ENCODE peak calls at places on chromosome 20, in ten cellular contexts. One of them, this sample, is unnamed.
A peak's percentile ranks its signal among the peaks of the same experiment; 100 is the strongest.

GRCh38 chr20:11852189-11852588 is 65.5 kb upstream of the BTBD3 start:
- DNase-seq in right cardiac atrium: no peak
- DNase-seq in breast epithelium: no peak
- DNase-seq in body of pancreas: no peak
- DNase-seq in adipocyte: no peak
- DNase-seq in mammary epithelial cell: peak; percentile 4
- DNase-seq in A549: no peak
- DNase-seq in SK-N-SH: no peak
- DNase-seq in effector memory CD4-positive, alpha-beta T cell: no peak
- DNase-seq in cardiac muscle cell: no peak
- DNase-seq in this sample: no peak

GRCh38 chr20:10910535-10911239 is 236.9 kb upstream of the JAG1 start:
- DNase-seq in cardiac muscle cell: no peak
- DNase-seq in A549: no peak
- DNase-seq in effector memory CD4-positive, alpha-beta T cell: no peak
- DNase-seq in mammary epithelial cell: no peak
- DNase-seq in adipocyte: no peak
- DNase-seq in breast epithelium: no peak
- DNase-seq in right cardiac atrium: no peak
- DNase-seq in body of pancreas: peak; percentile 43
- DNase-seq in SK-N-SH: no peak
- DNase-seq in this sample: no peak

GRCh38 chr20:4973330-4974097 is 27.8 kb downstream of the SLC23A2 start:
- DNase-seq in breast epithelium: no peak
- DNase-seq in effector memory CD4-positive, alpha-beta T cell: no peak
- DNase-seq in body of pancreas: peak; percentile 31
- DNase-seq in cardiac muscle cell: no peak
- DNase-seq in A549: peak; percentile 51
- DNase-seq in mammary epithelial cell: no peak
- DNase-seq in right cardiac atrium: peak; percentile 59
- DNase-seq in SK-N-SH: no peak
- DNase-seq in adipocyte: peak; percentile 82
- DNase-seq in this sample: no peak

GRCh38 chr20:18637296-18637695 is 49.4 kb downstream of the DTD1 start:
- DNase-seq in body of pancreas: no peak
- DNase-seq in right cardiac atrium: no peak
- DNase-seq in adipocyte: no peak
- DNase-seq in SK-N-SH: no peak
- DNase-seq in breast epithelium: no peak
- DNase-seq in cardiac muscle cell: no peak
- DNase-seq in effector memory CD4-positive, alpha-beta T cell: no peak
- DNase-seq in A549: no peak
- DNase-seq in mammary epithelial cell: no peak
- DNase-seq in this sample: no peak

GRCh38 chr20:35954907-35955251 is 577 bp upstream of the SCAND1 start:
- DNase-seq in A549: peak; percentile 66
- DNase-seq in SK-N-SH: no peak
- DNase-seq in right cardiac atrium: no peak
- DNase-seq in breast epithelium: no peak
- DNase-seq in mammary epithelial cell: no peak
- DNase-seq in effector memory CD4-positive, alpha-beta T cell: no peak
- DNase-seq in body of pancreas: no peak
- DNase-seq in cardiac muscle cell: no peak
- DNase-seq in adipocyte: peak; percentile 66
- DNase-seq in this sample: no peak

GRCh38 chr20:50295762-50296449 is 105.3 kb downstream of the CEBPB start:
- DNase-seq in effector memory CD4-positive, alpha-beta T cell: no peak
- DNase-seq in breast epithelium: no peak
- DNase-seq in adipocyte: no peak
- DNase-seq in body of pancreas: no peak
- DNase-seq in SK-N-SH: peak; percentile 87
- DNase-seq in mammary epithelial cell: no peak
- DNase-seq in right cardiac atrium: peak; percentile 72
- DNase-seq in cardiac muscle cell: no peak
- DNase-seq in A549: no peak
- DNase-seq in this sample: peak; percentile 76

GRCh38 chr20:3275966-3276365 is 37.0 kb upstream of the SLC4A11 start:
- DNase-seq in breast epithelium: no peak
- DNase-seq in cardiac muscle cell: no peak
- DNase-seq in effector memory CD4-positive, alpha-beta T cell: no peak
- DNase-seq in SK-N-SH: no peak
- DNase-seq in body of pancreas: no peak
- DNase-seq in mammary epithelial cell: no peak
- DNase-seq in adipocyte: peak; percentile 16
- DNase-seq in right cardiac atrium: no peak
- DNase-seq in A549: no peak
- DNase-seq in this sample: no peak

GRCh38 chr20:21767739-21768223 is 62.3 kb downstream of the PAX1 start:
- DNase-seq in breast epithelium: peak; percentile 55
- DNase-seq in SK-N-SH: peak; percentile 21
- DNase-seq in A549: peak; percentile 10
- DNase-seq in adipocyte: no peak
- DNase-seq in right cardiac atrium: no peak
- DNase-seq in body of pancreas: peak; percentile 15
- DNase-seq in cardiac muscle cell: peak; percentile 61
- DNase-seq in mammary epithelial cell: no peak
- DNase-seq in effector memory CD4-positive, alpha-beta T cell: no peak
- DNase-seq in this sample: no peak

GRCh38 chr20:21450572-21450971 is 53.2 kb upstream of the NKX2-4 start:
- DNase-seq in mammary epithelial cell: no peak
- DNase-seq in A549: no peak
- DNase-seq in SK-N-SH: no peak
- DNase-seq in breast epithelium: no peak
- DNase-seq in body of pancreas: no peak
- DNase-seq in adipocyte: no peak
- DNase-seq in cardiac muscle cell: no peak
- DNase-seq in right cardiac atrium: no peak
- DNase-seq in effector memory CD4-positive, alpha-beta T cell: no peak
- DNase-seq in this sample: no peak

GRCh38 chr20:12882832-12883506 is 125.8 kb upstream of the SPTLC3 start:
- DNase-seq in right cardiac atrium: no peak
- DNase-seq in A549: no peak
- DNase-seq in effector memory CD4-positive, alpha-beta T cell: no peak
- DNase-seq in SK-N-SH: no peak
- DNase-seq in body of pancreas: no peak
- DNase-seq in cardiac muscle cell: no peak
- DNase-seq in mammary epithelial cell: peak; percentile 51
- DNase-seq in adipocyte: peak; percentile 5
- DNase-seq in breast epithelium: no peak
- DNase-seq in this sample: no peak

GRCh38 chr20:25726357-25726756 is 29.7 kb upstream of the ZNF337 start:
- DNase-seq in right cardiac atrium: no peak
- DNase-seq in body of pancreas: no peak
- DNase-seq in cardiac muscle cell: no peak
- DNase-seq in SK-N-SH: no peak
- DNase-seq in mammary epithelial cell: no peak
- DNase-seq in breast epithelium: no peak
- DNase-seq in effector memory CD4-positive, alpha-beta T cell: no peak
- DNase-seq in A549: no peak
- DNase-seq in adipocyte: no peak
- DNase-seq in this sample: no peak

GRCh38 chr20:43532416-43533055 is 25.0 kb downstream of the L3MBTL1 start:
- DNase-seq in A549: no peak
- DNase-seq in breast epithelium: no peak
- DNase-seq in SK-N-SH: no peak
- DNase-seq in adipocyte: no peak
- DNase-seq in right cardiac atrium: no peak
- DNase-seq in mammary epithelial cell: no peak
- DNase-seq in effector memory CD4-positive, alpha-beta T cell: no peak
- DNase-seq in body of pancreas: no peak
- DNase-seq in cardiac muscle cell: no peak
- DNase-seq in this sample: no peak

GRCh38 chr20:3874194-3874824 is 14.9 kb upstream of the PANK2 start:
- DNase-seq in breast epithelium: no peak
- DNase-seq in right cardiac atrium: no peak
- DNase-seq in A549: no peak
- DNase-seq in SK-N-SH: no peak
- DNase-seq in body of pancreas: no peak
- DNase-seq in adipocyte: no peak
- DNase-seq in cardiac muscle cell: no peak
- DNase-seq in effector memory CD4-positive, alpha-beta T cell: no peak
- DNase-seq in mammary epithelial cell: no peak
- DNase-seq in this sample: no peak

DNA sequence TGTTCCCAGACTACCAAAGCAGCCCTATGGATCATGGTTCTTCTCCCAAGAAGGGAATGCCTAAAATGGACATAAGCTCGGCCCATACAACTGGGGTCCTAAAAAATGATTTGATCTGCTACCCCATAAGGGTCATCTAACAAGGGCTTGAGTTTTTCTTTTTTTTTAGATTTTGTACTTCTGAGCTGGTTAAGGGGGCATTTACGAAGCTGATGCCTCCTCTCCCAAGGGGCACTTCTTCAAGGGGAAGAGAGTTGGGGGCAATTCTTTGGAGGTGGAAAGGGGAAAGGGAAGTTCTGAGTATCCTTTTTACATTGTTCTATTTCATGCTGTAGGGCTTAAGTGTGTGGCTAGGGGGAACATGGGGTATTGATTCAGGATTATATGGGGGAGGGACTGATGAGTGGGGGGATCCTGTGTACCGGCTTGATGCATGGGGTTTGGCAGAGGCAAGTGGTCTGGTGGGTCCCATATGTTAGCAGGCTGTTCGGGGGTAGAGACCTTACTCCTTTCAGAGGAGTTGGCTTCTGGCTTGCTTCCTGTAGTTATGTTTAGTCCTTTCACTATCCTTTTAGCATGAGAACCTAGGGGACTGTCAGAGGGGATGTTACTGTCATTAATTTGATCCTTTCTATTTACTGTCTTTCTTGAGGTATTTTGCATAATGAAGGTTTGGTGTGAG is 8.1 kb upstream of the ZNFX1 start:
- DNase-seq in A549: no peak
- DNase-seq in breast epithelium: no peak
- DNase-seq in mammary epithelial cell: no peak
- DNase-seq in adipocyte: no peak
- DNase-seq in body of pancreas: no peak
- DNase-seq in cardiac muscle cell: no peak
- DNase-seq in right cardiac atrium: no peak
- DNase-seq in SK-N-SH: no peak
- DNase-seq in effector memory CD4-positive, alpha-beta T cell: no peak
- DNase-seq in this sample: no peak
- H3K9me3 ChIP-seq in A549: peaks cover 9% of the 10 kb centered on the region
- H3K9me3 ChIP-seq in breast epithelium: peaks cover 45% of the 10 kb centered on the region
- H3K9me3 ChIP-seq in mammary epithelial cell: no peaks in the 10 kb centered on the region
- H3K9me3 ChIP-seq in adipocyte: peaks cover 21% of the 10 kb centered on the region
- H3K9me3 ChIP-seq in body of pancreas: peaks cover 29% of the 10 kb centered on the region
- H3K9me3 ChIP-seq in cardiac muscle cell: no peaks in the 10 kb centered on the region
- H3K9me3 ChIP-seq in right cardiac atrium: peaks cover 14% of the 10 kb centered on the region
- H3K9me3 ChIP-seq in SK-N-SH: no peaks in the 10 kb centered on the region
- H3K9me3 ChIP-seq in effector memory CD4-positive, alpha-beta T cell: peaks cover 53% of the 10 kb centered on the region
- H3K9me3 ChIP-seq in this sample: peaks cover 40% of the 10 kb centered on the region

DNA sequence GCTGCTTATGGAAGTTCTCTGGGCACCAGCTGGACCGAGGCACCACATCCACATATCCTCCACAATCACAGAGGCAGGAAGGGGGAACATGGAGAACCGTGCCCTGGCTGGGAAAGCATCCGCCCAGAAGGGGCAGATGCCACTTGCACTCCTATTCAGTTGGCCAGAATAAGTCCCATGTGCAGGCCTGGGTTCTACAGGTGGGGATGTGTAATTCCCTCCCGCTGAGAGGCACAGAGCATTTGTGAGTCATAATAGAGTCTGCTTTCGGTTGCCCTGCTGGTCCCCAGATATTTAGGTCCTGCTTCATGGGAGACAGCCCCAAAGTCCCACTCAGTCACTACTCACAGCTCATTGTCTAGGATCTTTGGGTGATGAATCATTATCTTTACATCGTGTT is 104.0 kb downstream of the PHACTR3 start:
- DNase-seq in breast epithelium: no peak
- DNase-seq in right cardiac atrium: no peak
- DNase-seq in A549: no peak
- DNase-seq in adipocyte: no peak
- DNase-seq in body of pancreas: no peak
- DNase-seq in effector memory CD4-positive, alpha-beta T cell: no peak
- DNase-seq in SK-N-SH: no peak
- DNase-seq in cardiac muscle cell: no peak
- DNase-seq in mammary epithelial cell: no peak
- DNase-seq in this sample: no peak
- H3K9me3 ChIP-seq in breast epithelium: peaks cover 4% of the 10 kb centered on the region
- H3K9me3 ChIP-seq in right cardiac atrium: no peaks in the 10 kb centered on the region
- H3K9me3 ChIP-seq in A549: peaks cover 3% of the 10 kb centered on the region
- H3K9me3 ChIP-seq in adipocyte: peaks cover 10% of the 10 kb centered on the region
- H3K9me3 ChIP-seq in body of pancreas: no peaks in the 10 kb centered on the region
- H3K9me3 ChIP-seq in effector memory CD4-positive, alpha-beta T cell: peaks cover 3% of the 10 kb centered on the region
- H3K9me3 ChIP-seq in SK-N-SH: no peaks in the 10 kb centered on the region
- H3K9me3 ChIP-seq in cardiac muscle cell: no peaks in the 10 kb centered on the region
- H3K9me3 ChIP-seq in mammary epithelial cell: no peaks in the 10 kb centered on the region
- H3K9me3 ChIP-seq in this sample: peaks cover 7% of the 10 kb centered on the region

DNA sequence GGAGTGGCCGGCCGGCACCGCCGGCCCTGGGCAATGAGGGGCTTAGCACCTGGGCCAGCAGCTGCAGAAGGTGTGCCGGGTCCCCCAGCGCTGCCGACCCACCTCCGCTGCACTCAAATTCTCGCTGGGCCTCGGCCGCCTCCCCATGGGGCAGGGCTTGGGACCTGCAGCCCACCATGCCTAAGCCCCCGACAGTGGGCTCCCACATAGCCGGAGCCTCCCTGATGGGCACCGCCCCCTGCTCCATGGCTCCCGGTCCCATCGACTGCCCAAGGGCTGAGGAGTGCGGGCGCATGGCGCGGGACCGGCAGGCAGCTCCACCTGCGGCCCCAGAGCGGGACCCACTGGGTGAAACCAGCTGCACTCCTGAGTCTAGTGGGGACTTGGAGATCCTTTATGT is 13.8 kb downstream of the SPINT4 start:
- DNase-seq in A549: no peak
- DNase-seq in breast epithelium: no peak
- DNase-seq in body of pancreas: no peak
- DNase-seq in effector memory CD4-positive, alpha-beta T cell: no peak
- DNase-seq in right cardiac atrium: no peak
- DNase-seq in SK-N-SH: no peak
- DNase-seq in cardiac muscle cell: no peak
- DNase-seq in adipocyte: no peak
- DNase-seq in mammary epithelial cell: no peak
- DNase-seq in this sample: no peak
- H3K9me3 ChIP-seq in A549: peaks cover 6% of the 10 kb centered on the region
- H3K9me3 ChIP-seq in breast epithelium: peaks cover 6% of the 10 kb centered on the region
- H3K9me3 ChIP-seq in body of pancreas: peaks cover 9% of the 10 kb centered on the region
- H3K9me3 ChIP-seq in effector memory CD4-positive, alpha-beta T cell: no peaks in the 10 kb centered on the region
- H3K9me3 ChIP-seq in right cardiac atrium: peaks cover 2% of the 10 kb centered on the region
- H3K9me3 ChIP-seq in SK-N-SH: no peaks in the 10 kb centered on the region
- H3K9me3 ChIP-seq in cardiac muscle cell: no peaks in the 10 kb centered on the region
- H3K9me3 ChIP-seq in adipocyte: peaks cover 14% of the 10 kb centered on the region
- H3K9me3 ChIP-seq in mammary epithelial cell: peaks cover 5% of the 10 kb centered on the region
- H3K9me3 ChIP-seq in this sample: peaks cover 25% of the 10 kb centered on the region

DNA sequence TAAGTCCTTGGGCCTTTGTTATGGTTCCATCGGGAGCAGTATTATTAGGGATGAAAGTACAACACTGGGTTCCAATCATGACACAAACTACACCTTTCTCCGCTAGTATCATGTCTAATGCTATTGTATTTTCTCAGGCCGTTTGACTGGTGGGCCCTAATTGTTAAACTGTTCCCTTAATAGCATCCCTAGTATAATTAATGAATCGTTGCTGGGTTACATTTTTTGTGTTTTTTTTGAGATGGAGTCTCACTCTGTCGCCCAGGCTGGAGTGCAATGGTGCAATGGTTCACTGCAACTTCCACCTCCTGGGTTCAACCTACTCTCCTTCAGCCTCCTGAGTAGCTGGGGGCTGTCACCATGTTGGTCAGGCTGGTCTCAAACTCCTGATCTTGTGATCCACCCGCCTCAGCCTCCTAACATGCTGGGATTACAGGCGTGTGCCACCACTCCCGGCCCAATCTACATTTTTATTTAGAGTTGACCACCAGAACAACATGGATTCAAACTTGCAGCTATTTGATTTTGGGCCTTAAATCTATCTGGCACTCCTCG is 4.1 kb upstream of the ZNFX1 start:
- DNase-seq in body of pancreas: no peak
- DNase-seq in A549: no peak
- DNase-seq in mammary epithelial cell: no peak
- DNase-seq in SK-N-SH: no peak
- DNase-seq in breast epithelium: no peak
- DNase-seq in adipocyte: no peak
- DNase-seq in effector memory CD4-positive, alpha-beta T cell: no peak
- DNase-seq in cardiac muscle cell: no peak
- DNase-seq in right cardiac atrium: no peak
- DNase-seq in this sample: no peak
- H3K9me3 ChIP-seq in body of pancreas: peaks cover 30% of the 10 kb centered on the region
- H3K9me3 ChIP-seq in A549: peaks cover 9% of the 10 kb centered on the region
- H3K9me3 ChIP-seq in mammary epithelial cell: no peaks in the 10 kb centered on the region
- H3K9me3 ChIP-seq in SK-N-SH: peaks cover 11% of the 10 kb centered on the region
- H3K9me3 ChIP-seq in breast epithelium: peaks cover 42% of the 10 kb centered on the region
- H3K9me3 ChIP-seq in adipocyte: peaks cover 21% of the 10 kb centered on the region
- H3K9me3 ChIP-seq in effector memory CD4-positive, alpha-beta T cell: peaks cover 58% of the 10 kb centered on the region
- H3K9me3 ChIP-seq in cardiac muscle cell: no peaks in the 10 kb centered on the region
- H3K9me3 ChIP-seq in right cardiac atrium: peaks cover 13% of the 10 kb centered on the region
- H3K9me3 ChIP-seq in this sample: peaks cover 9% of the 10 kb centered on the region

This sample was measured in left lung.